ENCODE peak calls at places on chromosomes 12 and 14, in seven cellular contexts. S is HCT116, E is Panc1, W is H1, I is GM12878, C is K562, O is HepG2. H is an unnamed sample.

GRCh38 chr14:23252006-23252405 is 14.3 kb downstream of the RNF212B start:
- DNase-seq in E (no peak), C (no peak), S (no peak), O (no peak), W (no peak), I (no peak), H (no peak)

GRCh38 chr12:110120878-110121277 is 3.3 kb upstream of the IFT81 start:
- DNase-seq in S (no peak), I (no peak), E (no peak), O (no peak), C (no peak), W (peak; percentile 26), H (no peak)

GRCh38 chr12:117076410-117077372 is 22.5 kb downstream of the TESC start:
- DNase-seq in I (no peak), E (no peak), S (no peak), W (no peak), O (no peak), C (no peak), H (no peak)

GRCh38 chr12:55516391-55516790 is 24.2 kb downstream of the OR6C68 start:
- DNase-seq in O (no peak), I (no peak), W (no peak), E (no peak), S (no peak), C (no peak), H (no peak)

GRCh38 chr12:109084425-109084824 is 8.8 kb downstream of the ALKBH2 start:
- DNase-seq in I (no peak), E (no peak), C (no peak), W (no peak), S (no peak), O (peak; percentile 44), H (no peak)

GRCh38 chr12:120199595-120200306 is 1.2 kb downstream of the RPLP0 start:
- DNase-seq in I (no peak), O (no peak), E (no peak), W (no peak), C (peak; percentile 54), S (no peak), H (no peak)

GRCh38 chr14:50215416-50215815 is 16.0 kb downstream of the SOS2 start:
- DNase-seq in S (no peak), E (no peak), W (no peak), I (no peak), C (no peak), O (no peak), H (no peak)

GRCh38 chr14:50726372-50727107 is 58.4 kb upstream of the SAV1 start:
- DNase-seq in I (no peak), E (no peak), C (no peak), W (no peak), S (no peak), O (no peak), H (no peak)

GRCh38 chr14:104882325-104882973 is 17.4 kb downstream of the CEP170B start:
- DNase-seq in I (no peak), W (peak; percentile 76), S (peak; percentile 36), O (no peak), C (peak; percentile 67), E (no peak), H (peak; percentile 55)

GRCh38 chr12:25990495-25990894 is 32.0 kb downstream of the RASSF8 start:
- DNase-seq in C (no peak), S (no peak), W (no peak), E (no peak), I (no peak), O (no peak), H (no peak)

GRCh38 chr12:96343347-96343954 is 56.8 kb downstream of the CDK17 start:
- DNase-seq in E (no peak), I (peak; percentile 79), S (no peak), C (no peak), W (no peak), O (no peak), H (no peak)
- TF ChIP-seq SIN3A in E (no peak), I (no peak), S (no peak), C (no peak), W (no peak), O (no peak), H (no peak)

DNA sequence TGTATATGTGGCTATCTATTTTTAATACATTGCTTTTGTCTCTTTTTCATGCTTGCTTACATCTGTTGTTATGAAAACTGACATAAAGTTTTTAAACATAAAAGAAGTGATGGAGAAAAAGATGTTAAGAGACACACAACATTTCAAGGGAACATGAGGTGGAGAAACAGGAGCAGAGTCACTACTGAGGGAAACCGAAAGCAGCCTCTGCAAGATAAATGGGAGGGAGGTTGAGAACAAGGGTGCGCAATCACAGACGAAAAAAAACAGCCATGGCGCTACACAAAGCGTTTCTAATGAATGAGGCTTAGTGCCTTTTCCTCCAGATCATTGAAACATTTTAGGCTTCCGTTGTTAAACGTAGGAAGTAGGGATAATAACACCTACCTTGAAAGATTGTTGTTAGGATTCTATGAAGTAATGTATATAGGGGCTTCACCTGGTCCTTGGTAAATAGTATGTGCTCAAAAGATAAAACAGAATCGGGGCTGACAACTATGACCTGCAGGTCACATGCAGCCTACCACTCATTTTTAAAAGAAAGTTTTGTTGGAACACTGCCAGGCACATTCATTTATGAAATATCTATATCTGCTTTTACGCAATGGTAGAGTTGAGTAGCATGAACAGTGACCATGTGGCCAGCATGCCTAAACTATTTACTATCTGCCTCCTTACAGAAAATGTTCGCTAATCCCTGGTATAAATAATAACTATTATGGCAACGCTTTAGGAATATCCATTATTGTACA is 228.2 kb upstream of the NPAS3 start:
- DNase-seq in O (no peak), S (no peak), E (no peak), W (no peak), C (no peak), I (no peak), H (no peak)
- TF ChIP-seq SIN3A in O (no peak), S (no peak), E (no peak), W (no peak), C (no peak), I (no peak), H (no peak)

GRCh38 chr14:77097689-77098469 is at the start of gene CIPC:
- DNase-seq in O (peak; percentile 96), S (peak; percentile 98), W (peak; percentile 98), E (peak; percentile 78), I (peak; percentile 97), C (peak; percentile 96), H (peak; percentile 98)

GRCh38 chr14:77098470-77099353 is 654 bp downstream of the CIPC start:
- DNase-seq in W (no peak), C (peak; percentile 19), S (no peak), E (no peak), I (no peak), O (no peak), H (peak; percentile 36)

GRCh38 chr14:77097006-77097688 is 911 bp upstream of the CIPC start:
- DNase-seq in I (no peak), E (no peak), O (peak; percentile 17), W (no peak), C (peak; percentile 31), S (no peak), H (no peak)

GRCh38 chr14:77100961-77101360 is 2.9 kb downstream of the CIPC start:
- DNase-seq in C (no peak), W (no peak), E (no peak), I (no peak), S (no peak), O (no peak), H (no peak)

DNA sequence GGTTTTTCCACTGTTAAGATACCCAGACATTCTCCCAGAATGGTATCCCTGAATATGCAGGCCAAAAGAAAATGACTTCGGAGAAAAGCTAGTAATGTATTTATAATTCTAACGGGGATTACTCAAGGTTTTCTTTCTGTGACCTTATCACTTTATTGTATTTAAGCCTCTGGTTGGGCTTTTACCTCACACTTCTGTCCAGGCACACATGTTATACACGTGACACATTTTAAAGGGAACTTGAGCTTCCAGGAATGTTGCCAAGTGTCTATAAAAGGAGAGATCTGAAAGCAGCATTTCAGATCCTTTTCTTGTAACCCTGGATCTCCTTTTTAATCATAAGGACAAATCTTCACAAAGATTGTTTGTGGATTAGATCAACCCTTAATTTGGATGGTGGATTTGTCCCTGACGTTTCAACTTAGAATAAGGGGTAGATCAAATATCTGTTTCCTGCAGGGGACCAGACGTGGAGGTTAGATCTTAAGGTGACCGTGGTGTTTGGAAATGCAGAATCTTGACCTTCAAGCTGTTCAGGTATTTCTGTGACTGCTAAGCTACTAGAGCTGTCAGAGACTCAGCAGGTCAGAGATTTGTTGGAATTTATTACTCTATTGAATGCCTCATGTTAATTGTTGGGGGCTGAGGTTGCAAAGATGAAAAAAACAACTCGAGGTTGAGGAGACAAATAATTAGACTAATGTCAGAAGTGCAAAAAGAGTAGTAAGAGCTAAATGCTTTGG is 1.5 kb downstream of the CIPC start:
- DNase-seq in I (no peak), S (no peak), O (no peak), W (no peak), E (no peak), C (peak; percentile 53), H (no peak)
- TF ChIP-seq SIN3A in I (no peak), S (no peak), O (no peak), W (no peak), E (no peak), C (no peak), H (no peak)

GRCh38 chr12:89552376-89552775 is 26.5 kb upstream of the POC1B start:
- DNase-seq in W (no peak), O (no peak), S (no peak), E (no peak), I (no peak), C (no peak), H (no peak)
- TF ChIP-seq SIN3A in W (no peak), O (no peak), S (no peak), E (no peak), I (no peak), C (no peak), H (no peak)

H was measured in SK-N-SH.